ENCODE peak calls at places on chromosomes 7 and 10, in four cellular contexts. W, M, B and X are unnamed samples.

GRCh38 chr7:7761974-7762769 is 43.8 kb upstream of the RPA3 start:
- DNase-seq in W (peak; percentile 59), M (no peak), B (no peak), X (peak; percentile 77)

GRCh38 chr7:149495785-149496641 is 1.6 kb downstream of the ZNF746 start:
- DNase-seq in W (peak; percentile 85), B (no peak), M (no peak), X (peak; percentile 43)

GRCh38 chr10:17157024-17157423 is 27.4 kb upstream of the CUBN start:
- DNase-seq in W (no peak), M (no peak), B (no peak), X (no peak)

GRCh38 chr7:156823441-156823840 is 69.5 kb downstream of the LMBR1 start:
- DNase-seq in M (no peak), B (no peak), W (no peak), X (peak; percentile 68)

GRCh38 chr7:94888542-94888941 is 18.9 kb upstream of the PPP1R9A start:
- DNase-seq in W (no peak), M (peak; percentile 24), B (no peak), X (peak; percentile 32)

GRCh38 chr7:83486536-83486935 is 162.4 kb downstream of the SEMA3E start:
- DNase-seq in B (no peak), W (no peak), M (no peak), X (peak; percentile 83)

GRCh38 chr7:154906201-154906600 is 96.7 kb downstream of the PAXIP1 start:
- DNase-seq in W (no peak), B (no peak), M (no peak), X (no peak)

GRCh38 chr10:110498087-110498981 is 627 bp downstream of the DUSP5 start:
- DNase-seq in W (peak; percentile 48), B (peak; percentile 76), M (peak; percentile 58), X (no peak)

GRCh38 chr10:43322321-43322720 is 49.1 kb upstream of the FXYD4 start:
- DNase-seq in W (no peak), M (peak; percentile 40), B (no peak), X (peak; percentile 8)

DNA sequence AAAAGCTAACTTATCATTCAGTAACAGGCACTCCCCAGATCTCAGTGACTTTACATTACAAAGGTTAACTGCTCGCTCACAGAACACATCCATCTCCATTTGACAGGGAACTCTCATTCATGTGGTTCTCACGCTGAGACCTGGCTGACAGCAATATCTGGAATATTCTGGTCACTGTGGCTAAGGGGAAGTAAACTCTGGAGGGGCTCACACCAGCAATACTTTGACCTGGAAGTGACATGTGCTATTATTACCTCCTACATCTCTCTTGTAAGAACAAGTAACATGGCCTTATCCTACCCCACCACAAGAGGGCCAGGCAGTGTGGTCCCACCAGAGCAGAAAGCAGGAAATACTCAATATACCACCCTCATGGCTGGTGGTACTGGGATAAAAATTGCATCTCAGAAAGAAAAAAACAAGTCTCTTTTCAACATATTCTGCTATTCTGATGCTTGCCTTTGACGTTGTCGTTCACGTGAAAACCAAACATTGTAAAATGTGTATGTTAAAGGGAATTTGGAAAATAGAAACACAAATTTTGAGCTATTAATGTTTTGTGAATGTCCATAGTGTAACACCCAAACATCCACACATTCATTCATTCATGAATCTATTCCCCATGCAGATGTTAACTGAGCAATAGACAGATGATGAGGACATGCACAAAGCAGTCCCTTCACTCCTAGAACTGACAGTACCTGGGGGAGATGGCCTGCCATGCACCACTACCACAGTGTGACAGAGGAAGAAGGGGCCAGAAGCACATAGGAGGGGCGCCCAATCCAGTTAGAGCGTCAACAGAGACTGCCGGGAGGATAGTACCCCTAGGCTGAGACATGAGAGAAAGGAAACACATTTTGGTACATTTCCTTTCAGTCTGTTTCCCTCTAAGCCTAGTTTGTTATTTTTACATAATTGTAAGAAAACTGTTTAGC is 166.0 kb upstream of the SP4 start:
- DNase-seq in B (peak; percentile 46), W (peak; percentile 18), M (peak; percentile 76), X (peak; percentile 37)
- TF ChIP-seq CTCF in B (peak; percentile 84), W (peak; percentile 46), M (peak; percentile 64), X (peak; percentile 52)

DNA sequence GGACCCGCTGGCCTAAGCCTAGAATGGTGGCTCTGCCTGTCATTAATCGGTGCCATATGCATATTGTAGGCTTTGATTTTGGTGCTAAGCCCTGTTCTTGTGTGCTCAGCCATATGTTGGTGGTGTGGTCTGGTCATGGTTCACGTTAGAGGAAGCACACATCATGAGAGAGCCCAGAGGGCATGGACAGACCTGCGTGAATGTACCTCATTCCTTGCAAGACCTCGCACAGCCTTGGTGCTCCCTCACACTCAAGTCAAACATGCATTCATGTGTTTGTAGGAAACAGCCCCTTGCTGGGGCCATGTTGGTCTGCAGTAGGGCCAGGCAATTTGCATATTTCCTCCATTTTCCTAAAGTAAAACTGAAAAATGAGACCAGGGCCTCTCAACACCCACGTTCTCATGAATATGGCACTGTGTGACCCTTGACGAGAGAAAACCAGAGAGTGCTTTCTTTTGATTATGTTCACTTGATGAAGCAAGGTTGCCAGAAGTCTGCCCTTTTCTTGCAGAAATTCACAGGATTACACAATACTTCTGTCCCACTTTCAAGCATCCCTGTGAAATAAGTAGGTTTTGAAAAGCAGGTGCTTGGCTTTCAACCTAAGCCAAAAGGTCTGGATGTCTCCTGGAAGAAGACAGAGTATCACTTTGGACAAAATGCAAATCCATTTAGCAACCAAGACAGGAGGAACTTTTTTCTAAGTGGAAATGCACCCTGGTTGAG is 268.8 kb downstream of the CELF2 start:
- DNase-seq in B (peak; percentile 37), W (no peak), M (no peak), X (no peak)
- H3K36me3 ChIP-seq in B (peaks cover 31% of the 10 kb centered on the region), W (no peaks in the 10 kb centered on the region), M (no peaks in the 10 kb centered on the region), X (no peaks in the 10 kb centered on the region)

GRCh38 chr10:12719365-12719764 is 282.1 kb downstream of the CCDC3 start:
- DNase-seq in W (peak; percentile 39), M (no peak), B (no peak), X (peak; percentile 91)

GRCh38 chr10:12716042-12716441 is 285.5 kb downstream of the CCDC3 start:
- DNase-seq in B (no peak), M (peak; percentile 11), W (no peak), X (no peak)

GRCh38 chr10:12720217-12720981 is 281.1 kb downstream of the CCDC3 start:
- DNase-seq in W (peak; percentile 97), M (no peak), B (no peak), X (peak; percentile 100)

GRCh38 chr10:12721334-12721733 is 280.2 kb downstream of the CCDC3 start:
- DNase-seq in W (no peak), M (no peak), B (no peak), X (peak; percentile 76)

DNA sequence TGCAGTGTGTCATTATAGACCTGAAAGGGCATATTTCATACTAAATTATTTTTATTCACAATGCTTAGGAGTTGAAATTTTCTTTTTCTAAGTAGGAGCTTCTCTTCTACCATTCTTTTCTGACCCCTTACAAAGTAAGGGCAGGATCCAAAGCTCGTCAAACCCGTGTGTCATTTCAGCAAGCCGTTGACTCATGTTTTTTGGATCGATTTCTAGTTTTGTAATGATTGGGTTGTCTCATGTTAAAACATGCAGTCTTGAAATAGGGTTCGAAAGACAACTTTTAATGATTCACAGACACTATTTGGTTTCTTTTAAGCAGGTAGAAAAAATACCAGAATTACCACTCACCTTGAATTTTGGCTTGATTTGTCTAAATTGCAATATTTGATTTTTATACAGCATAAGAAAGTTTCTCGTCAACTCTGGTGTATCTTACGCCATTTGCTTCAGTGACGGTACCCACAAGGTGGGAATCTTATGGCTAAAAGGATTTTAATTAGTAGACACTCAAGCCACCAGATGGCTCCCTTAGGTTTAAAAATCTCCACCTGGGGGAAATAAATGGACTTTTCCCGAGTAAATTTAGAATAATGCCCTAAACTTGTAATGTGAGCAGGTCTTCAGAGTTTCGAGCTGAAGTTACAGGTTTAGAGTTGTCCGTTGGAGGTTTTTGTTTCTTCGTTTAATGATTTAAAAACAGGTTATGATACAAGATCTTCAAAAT is 283.4 kb downstream of the CCDC3 start:
- DNase-seq in W (peak; percentile 56), M (peak; percentile 42), B (no peak), X (peak; percentile 98)
- TF ChIP-seq CTCF in W (peak; percentile 38), M (peak; percentile 49), B (no peak), X (peak; percentile 31)

GRCh38 chr7:158746957-158747356 is 42.4 kb upstream of the NCAPG2 start:
- DNase-seq in M (no peak), W (no peak), B (no peak), X (no peak)
- H3K36me3 ChIP-seq in M (peaks cover 8% of the 10 kb centered on the region), W (peaks cover 41% of the 10 kb centered on the region), B (peaks cover 6% of the 10 kb centered on the region), X (peaks cover 12% of the 10 kb centered on the region)

GRCh38 chr10:77643795-77644468 is 6.3 kb upstream of the KCNMA1 start:
- DNase-seq in W (peak; percentile 73), M (peak; percentile 90), B (no peak), X (peak; percentile 46)
- TF ChIP-seq CTCF in W (peak; percentile 71), M (peak; percentile 94), B (peak; percentile 60), X (peak; percentile 59)

GRCh38 chr7:90726120-90726519 is 130.0 kb downstream of the CDK14 start:
- DNase-seq in W (peak; percentile 46), B (no peak), M (no peak), X (peak; percentile 42)

GRCh38 chr7:90720970-90721768 is 125.0 kb downstream of the CDK14 start:
- DNase-seq in W (peak; percentile 72), B (no peak), M (peak; percentile 43), X (peak; percentile 40)

GRCh38 chr7:90721869-90722431 is 125.8 kb downstream of the CDK14 start:
- DNase-seq in B (no peak), M (no peak), W (no peak), X (no peak)

GRCh38 chr7:90723233-90723632 is 127.1 kb downstream of the CDK14 start:
- DNase-seq in W (no peak), B (no peak), M (no peak), X (no peak)

DNA sequence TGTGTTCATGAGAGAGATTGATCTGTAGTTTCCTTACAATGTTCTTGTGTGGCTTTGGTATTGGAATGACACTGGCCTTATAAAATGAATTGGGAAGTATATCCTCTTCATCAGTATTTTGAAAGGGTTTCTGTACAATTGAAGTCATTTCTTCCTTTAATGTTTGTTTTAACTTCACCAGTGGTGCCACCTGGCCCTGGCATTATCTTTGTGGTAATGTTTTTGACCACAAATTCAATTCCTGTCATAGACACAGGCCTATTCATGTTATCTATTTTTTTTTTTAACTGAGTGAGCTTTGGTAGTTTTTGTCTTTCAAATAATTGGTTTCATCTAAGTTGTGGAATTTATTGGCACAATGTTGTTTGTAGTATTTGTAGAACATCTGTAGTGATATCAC is 127.7 kb downstream of the CDK14 start:
- DNase-seq in M (no peak), W (no peak), B (no peak), X (no peak)
- H3K36me3 ChIP-seq in M (no peaks in the 10 kb centered on the region), W (no peaks in the 10 kb centered on the region), B (no peaks in the 10 kb centered on the region), X (no peaks in the 10 kb centered on the region)

DNA sequence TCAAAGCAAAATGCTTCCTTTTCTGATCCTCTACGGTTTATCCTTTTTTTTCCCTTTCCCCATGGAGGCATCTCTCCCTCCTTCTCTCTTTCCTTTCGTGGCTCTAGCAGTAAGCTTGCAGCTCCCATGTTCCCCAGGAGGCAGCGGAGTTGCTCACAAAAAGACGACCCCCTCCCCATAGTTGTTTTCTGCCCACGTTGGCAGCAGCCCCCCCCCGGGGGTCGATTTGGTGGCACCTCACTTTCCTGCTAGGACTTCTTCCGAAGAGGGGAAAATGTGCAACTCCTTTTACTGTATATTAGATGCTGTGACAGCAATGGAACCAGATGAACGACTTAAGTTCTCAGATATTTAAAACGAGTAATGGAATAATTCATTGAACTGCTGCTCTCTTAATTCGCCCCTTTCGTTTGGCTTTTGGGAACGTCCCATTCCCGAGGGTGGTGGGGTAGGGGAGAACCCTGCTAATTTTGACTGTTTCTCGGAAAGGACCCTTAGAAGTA is 832 bp downstream of the CAPZA2 start:
- DNase-seq in M (peak; percentile 52), B (no peak), W (peak; percentile 21), X (no peak)
- TF ChIP-seq CTCF in M (no peak), B (no peak), W (no peak), X (no peak)

DNA sequence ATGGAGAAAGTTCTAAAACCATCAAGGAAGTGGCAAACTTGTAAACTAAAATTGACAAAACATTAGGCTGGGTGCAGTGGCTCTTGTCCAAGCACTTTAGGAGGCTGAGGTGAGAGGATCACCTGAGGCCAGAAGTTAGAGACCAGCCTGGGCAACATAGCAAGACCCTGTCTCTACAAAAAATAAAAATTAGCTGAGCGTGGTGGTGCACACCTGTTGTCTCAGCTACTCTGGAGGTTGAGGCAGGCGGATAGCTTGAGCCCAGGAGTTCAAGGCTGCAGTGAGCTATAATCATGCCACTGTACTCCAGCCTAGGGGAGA is 29.4 kb upstream of the HNRNPH3 start:
- DNase-seq in B (no peak), W (no peak), M (no peak), X (no peak)
- H3K36me3 ChIP-seq in B (no peaks in the 10 kb centered on the region), W (no peaks in the 10 kb centered on the region), M (no peaks in the 10 kb centered on the region), X (no peaks in the 10 kb centered on the region)